ENCODE peak calls at places on chromosomes 6 and 20, in five cellular contexts. X is stromal cell of bone marrow; C is activated CD4-positive, alpha-beta T cell treated with anti-CD3 and anti-CD28 coated beads for 36 hours; E is neural crest cell; H is HFFc6. W is an unnamed sample.

GRCh38 chr20:10040070-10040970 is 5.5 kb downstream of the ANKEF1 start:
- DNase-seq in E (no peak), C (no peak), X (peak), H (peak), W (peak)

GRCh38 chr6:145025488-145025887 is 709.8 kb downstream of the EPM2A start:
- DNase-seq in E (no peak), X (no peak), H (no peak), C (no peak), W (no peak)

GRCh38 chr20:50305636-50306477 is 115.2 kb downstream of the CEBPB start:
- DNase-seq in H (peak), C (no peak), E (no peak), X (no peak), W (no peak)

GRCh38 chr20:9241721-9242427 is 173.0 kb downstream of the PLCB4 start:
- DNase-seq in H (peak), X (peak), C (no peak), E (no peak), W (no peak)

GRCh38 chr6:16691328-16691727 is 69.9 kb downstream of the ATXN1 start:
- DNase-seq in H (no peak), X (no peak), E (no peak), C (no peak), W (no peak)

GRCh38 chr6:40725390-40725789 is 138.2 kb upstream of the LRFN2 start:
- DNase-seq in E (no peak), H (no peak), X (no peak), C (no peak), W (no peak)

GRCh38 chr20:47724398-47724797 is 60.9 kb downstream of the SULF2 start:
- DNase-seq in X (no peak), H (no peak), E (no peak), C (no peak), W (no peak)

GRCh38 chr6:80272988-80273387 is 166.5 kb downstream of the BCKDHB start:
- DNase-seq in E (no peak), C (no peak), H (no peak), X (no peak), W (no peak)

GRCh38 chr20:48945840-48946514 is 24.5 kb downstream of the ARFGEF2 start:
- DNase-seq in X (no peak), C (no peak), H (peak), E (no peak), W (peak)

GRCh38 chr20:62705626-62706025 is 3.0 kb upstream of the NTSR1 start:
- DNase-seq in C (no peak), H (no peak), E (no peak), X (no peak), W (no peak)

GRCh38 chr6:88238901-88239300 is 72.8 kb upstream of the CNR1 start:
- DNase-seq in C (no peak), E (no peak), X (no peak), H (no peak), W (no peak)

GRCh38 chr6:26556263-26557070 is 18.3 kb downstream of the HMGN4 start:
- DNase-seq in C (peak), H (peak), E (peak), X (peak), W (peak)